ENCODE peak calls at places on chromosomes 1 and 21, in eight cellular contexts. One of them, this sample, is unnamed.

GRCh38 chr21:44415073-44416025 is 40.0 kb upstream of the LRRC3 start:
- DNase-seq in esophagus muscularis mucosa: no peak
- DNase-seq in transverse colon: no peak
- DNase-seq in bronchial epithelial cell: no peak
- DNase-seq in fibroblast of villous mesenchyme: no peak
- DNase-seq in heart left ventricle: peak; percentile 15
- DNase-seq in uterus: no peak
- DNase-seq in GM23338: no peak
- DNase-seq in this sample: no peak

GRCh38 chr21:45306832-45307571 is 19.3 kb upstream of the POFUT2 start:
- DNase-seq in esophagus muscularis mucosa: no peak
- DNase-seq in transverse colon: peak; percentile 62
- DNase-seq in bronchial epithelial cell: no peak
- DNase-seq in fibroblast of villous mesenchyme: peak; percentile 96
- DNase-seq in heart left ventricle: peak; percentile 87
- DNase-seq in uterus: peak; percentile 87
- DNase-seq in GM23338: no peak
- DNase-seq in this sample: peak; percentile 83

GRCh38 chr1:24349891-24350290 is 30.7 kb downstream of the GRHL3 start:
- DNase-seq in esophagus muscularis mucosa: no peak
- DNase-seq in transverse colon: no peak
- DNase-seq in bronchial epithelial cell: peak; percentile 87
- DNase-seq in fibroblast of villous mesenchyme: no peak
- DNase-seq in heart left ventricle: no peak
- DNase-seq in uterus: no peak
- DNase-seq in GM23338: no peak
- DNase-seq in this sample: no peak

GRCh38 chr1:201218409-201218808 is 27.8 kb downstream of the IGFN1 start:
- DNase-seq in esophagus muscularis mucosa: no peak
- DNase-seq in transverse colon: no peak
- DNase-seq in bronchial epithelial cell: no peak
- DNase-seq in fibroblast of villous mesenchyme: no peak
- DNase-seq in heart left ventricle: no peak
- DNase-seq in uterus: no peak
- DNase-seq in GM23338: no peak
- DNase-seq in this sample: no peak

GRCh38 chr1:3772027-3772714 is 378 bp upstream of the SMIM1 start:
- DNase-seq in esophagus muscularis mucosa: peak; percentile 98
- DNase-seq in transverse colon: peak; percentile 96
- DNase-seq in bronchial epithelial cell: peak; percentile 58
- DNase-seq in fibroblast of villous mesenchyme: peak; percentile 86
- DNase-seq in heart left ventricle: peak; percentile 89
- DNase-seq in uterus: peak; percentile 95
- DNase-seq in GM23338: peak; percentile 96
- DNase-seq in this sample: peak; percentile 90

GRCh38 chr1:236395780-236396664 is 1.9 kb downstream of the EDARADD start:
- DNase-seq in esophagus muscularis mucosa: no peak
- DNase-seq in transverse colon: no peak
- DNase-seq in bronchial epithelial cell: peak; percentile 35
- DNase-seq in fibroblast of villous mesenchyme: no peak
- DNase-seq in heart left ventricle: no peak
- DNase-seq in uterus: no peak
- DNase-seq in GM23338: peak; percentile 54
- DNase-seq in this sample: no peak

GRCh38 chr1:93979718-93980319 is 70.6 kb upstream of the GCLM start:
- DNase-seq in esophagus muscularis mucosa: no peak
- DNase-seq in transverse colon: peak; percentile 54
- DNase-seq in bronchial epithelial cell: peak; percentile 25
- DNase-seq in fibroblast of villous mesenchyme: peak; percentile 97
- DNase-seq in heart left ventricle: peak; percentile 30
- DNase-seq in uterus: peak; percentile 62
- DNase-seq in GM23338: no peak
- DNase-seq in this sample: no peak

GRCh38 chr1:166925791-166926483 is 49.4 kb downstream of the ILDR2 start:
- DNase-seq in esophagus muscularis mucosa: no peak
- DNase-seq in transverse colon: no peak
- DNase-seq in bronchial epithelial cell: peak; percentile 11
- DNase-seq in fibroblast of villous mesenchyme: no peak
- DNase-seq in heart left ventricle: no peak
- DNase-seq in uterus: no peak
- DNase-seq in GM23338: peak; percentile 72
- DNase-seq in this sample: peak; percentile 17

GRCh38 chr1:22296701-22297591 is 154.0 kb upstream of the WNT4 start:
- DNase-seq in esophagus muscularis mucosa: no peak
- DNase-seq in transverse colon: no peak
- DNase-seq in bronchial epithelial cell: peak; percentile 10
- DNase-seq in fibroblast of villous mesenchyme: peak; percentile 55
- DNase-seq in heart left ventricle: no peak
- DNase-seq in uterus: no peak
- DNase-seq in GM23338: no peak
- DNase-seq in this sample: no peak

DNA sequence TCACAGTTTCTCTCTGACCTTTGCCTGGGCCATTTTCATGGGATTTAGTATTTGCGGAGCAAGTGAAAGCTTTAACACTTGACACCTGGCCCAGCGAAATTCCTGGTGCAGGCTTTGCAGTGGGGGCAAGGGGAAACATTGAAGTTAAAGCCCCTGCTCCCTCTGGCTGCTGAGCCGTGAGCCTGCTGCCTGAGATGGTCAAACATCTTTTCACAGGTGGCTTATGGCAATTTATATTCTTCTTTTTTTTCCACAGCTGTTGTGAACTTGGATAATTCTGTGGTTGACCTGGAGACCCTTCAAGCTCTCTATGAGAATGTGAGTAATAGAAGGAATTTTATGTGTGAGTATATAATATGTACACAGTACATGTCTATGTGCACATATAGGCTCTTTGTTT is 202.9 kb downstream of the FMN2 start:
- DNase-seq in esophagus muscularis mucosa: no peak
- DNase-seq in transverse colon: no peak
- DNase-seq in bronchial epithelial cell: no peak
- DNase-seq in fibroblast of villous mesenchyme: no peak
- DNase-seq in heart left ventricle: no peak
- DNase-seq in uterus: no peak
- DNase-seq in GM23338: peak; percentile 79
- DNase-seq in this sample: no peak
- TF ChIP-seq CTCF in esophagus muscularis mucosa: no peak
- TF ChIP-seq CTCF in transverse colon: no peak
- TF ChIP-seq CTCF in bronchial epithelial cell: no peak
- TF ChIP-seq CTCF in fibroblast of villous mesenchyme: peak; percentile 8
- TF ChIP-seq CTCF in heart left ventricle: no peak
- TF ChIP-seq CTCF in uterus: no peak
- TF ChIP-seq CTCF in GM23338: peak; percentile 49
- TF ChIP-seq CTCF in this sample: no peak

DNA sequence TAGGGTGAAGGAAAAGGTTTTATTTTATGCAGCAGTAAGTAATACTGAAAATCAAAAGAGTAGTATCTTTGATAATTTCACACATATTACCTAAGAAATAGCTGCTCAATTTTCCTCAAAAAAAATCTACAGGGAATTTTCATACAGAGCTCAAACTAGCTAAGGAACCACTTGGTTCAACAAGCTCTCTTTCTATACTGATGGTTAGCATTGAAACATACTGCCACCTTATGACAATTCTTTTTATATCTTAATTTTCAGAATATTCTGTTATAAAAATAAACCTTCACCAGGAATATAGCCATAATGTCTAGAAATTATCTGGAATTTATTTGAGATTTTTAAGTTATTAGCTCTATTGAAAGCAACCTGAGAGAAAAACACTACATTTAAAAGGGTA is 142.1 kb downstream of the DPYD start:
- DNase-seq in esophagus muscularis mucosa: no peak
- DNase-seq in transverse colon: no peak
- DNase-seq in bronchial epithelial cell: peak; percentile 2
- DNase-seq in fibroblast of villous mesenchyme: no peak
- DNase-seq in heart left ventricle: no peak
- DNase-seq in uterus: no peak
- DNase-seq in GM23338: no peak
- DNase-seq in this sample: no peak
- TF ChIP-seq CTCF in esophagus muscularis mucosa: no peak
- TF ChIP-seq CTCF in transverse colon: no peak
- TF ChIP-seq CTCF in bronchial epithelial cell: no peak
- TF ChIP-seq CTCF in fibroblast of villous mesenchyme: no peak
- TF ChIP-seq CTCF in heart left ventricle: no peak
- TF ChIP-seq CTCF in uterus: no peak
- TF ChIP-seq CTCF in GM23338: no peak
- TF ChIP-seq CTCF in this sample: no peak

GRCh38 chr1:216721878-216722277 is 1.4 kb downstream of the ESRRG start:
- DNase-seq in esophagus muscularis mucosa: no peak
- DNase-seq in transverse colon: no peak
- DNase-seq in bronchial epithelial cell: no peak
- DNase-seq in fibroblast of villous mesenchyme: no peak
- DNase-seq in heart left ventricle: no peak
- DNase-seq in uterus: no peak
- DNase-seq in GM23338: no peak
- DNase-seq in this sample: no peak

GRCh38 chr1:216731562-216731961 is 8.3 kb upstream of the ESRRG start:
- DNase-seq in esophagus muscularis mucosa: no peak
- DNase-seq in transverse colon: no peak
- DNase-seq in bronchial epithelial cell: no peak
- DNase-seq in fibroblast of villous mesenchyme: no peak
- DNase-seq in heart left ventricle: no peak
- DNase-seq in uterus: no peak
- DNase-seq in GM23338: peak; percentile 54
- DNase-seq in this sample: no peak

GRCh38 chr1:216722841-216723240 is 388 bp downstream of the ESRRG start:
- DNase-seq in esophagus muscularis mucosa: no peak
- DNase-seq in transverse colon: no peak
- DNase-seq in bronchial epithelial cell: no peak
- DNase-seq in fibroblast of villous mesenchyme: no peak
- DNase-seq in heart left ventricle: no peak
- DNase-seq in uterus: no peak
- DNase-seq in GM23338: peak; percentile 32
- DNase-seq in this sample: no peak

GRCh38 chr1:216723274-216723780 is at the start of gene ESRRG:
- DNase-seq in esophagus muscularis mucosa: no peak
- DNase-seq in transverse colon: peak; percentile 43
- DNase-seq in bronchial epithelial cell: peak; percentile 18
- DNase-seq in fibroblast of villous mesenchyme: no peak
- DNase-seq in heart left ventricle: peak; percentile 66
- DNase-seq in uterus: no peak
- DNase-seq in GM23338: peak; percentile 91
- DNase-seq in this sample: peak; percentile 56

GRCh38 chr1:216726435-216726834 is 3.2 kb upstream of the ESRRG start:
- DNase-seq in esophagus muscularis mucosa: no peak
- DNase-seq in transverse colon: no peak
- DNase-seq in bronchial epithelial cell: no peak
- DNase-seq in fibroblast of villous mesenchyme: no peak
- DNase-seq in heart left ventricle: no peak
- DNase-seq in uterus: no peak
- DNase-seq in GM23338: no peak
- DNase-seq in this sample: no peak
- TF ChIP-seq CTCF in esophagus muscularis mucosa: no peak
- TF ChIP-seq CTCF in transverse colon: no peak
- TF ChIP-seq CTCF in bronchial epithelial cell: no peak
- TF ChIP-seq CTCF in fibroblast of villous mesenchyme: no peak
- TF ChIP-seq CTCF in heart left ventricle: no peak
- TF ChIP-seq CTCF in uterus: no peak
- TF ChIP-seq CTCF in GM23338: no peak
- TF ChIP-seq CTCF in this sample: no peak

GRCh38 chr21:14773777-14774345 is 227.7 kb upstream of the SAMSN1 start:
- DNase-seq in esophagus muscularis mucosa: no peak
- DNase-seq in transverse colon: peak; percentile 83
- DNase-seq in bronchial epithelial cell: peak; percentile 51
- DNase-seq in fibroblast of villous mesenchyme: peak; percentile 21
- DNase-seq in heart left ventricle: peak; percentile 29
- DNase-seq in uterus: peak; percentile 15
- DNase-seq in GM23338: peak; percentile 90
- DNase-seq in this sample: peak; percentile 11
- TF ChIP-seq CTCF in esophagus muscularis mucosa: peak; percentile 21
- TF ChIP-seq CTCF in transverse colon: peak; percentile 65
- TF ChIP-seq CTCF in bronchial epithelial cell: peak; percentile 70
- TF ChIP-seq CTCF in fibroblast of villous mesenchyme: peak; percentile 41
- TF ChIP-seq CTCF in heart left ventricle: peak; percentile 46
- TF ChIP-seq CTCF in uterus: peak; percentile 11
- TF ChIP-seq CTCF in GM23338: peak; percentile 78
- TF ChIP-seq CTCF in this sample: peak; percentile 50

GRCh38 chr1:243548516-243548915 is 292.7 kb downstream of the SDCCAG8 start:
- DNase-seq in esophagus muscularis mucosa: no peak
- DNase-seq in transverse colon: no peak
- DNase-seq in bronchial epithelial cell: no peak
- DNase-seq in fibroblast of villous mesenchyme: no peak
- DNase-seq in heart left ventricle: no peak
- DNase-seq in uterus: no peak
- DNase-seq in GM23338: no peak
- DNase-seq in this sample: no peak
- TF ChIP-seq CTCF in esophagus muscularis mucosa: no peak
- TF ChIP-seq CTCF in transverse colon: no peak
- TF ChIP-seq CTCF in bronchial epithelial cell: no peak
- TF ChIP-seq CTCF in fibroblast of villous mesenchyme: no peak
- TF ChIP-seq CTCF in heart left ventricle: no peak
- TF ChIP-seq CTCF in uterus: no peak
- TF ChIP-seq CTCF in GM23338: no peak
- TF ChIP-seq CTCF in this sample: no peak

GRCh38 chr21:34133802-34134201 is 60.4 kb downstream of the MRPS6 start:
- DNase-seq in esophagus muscularis mucosa: no peak
- DNase-seq in transverse colon: no peak
- DNase-seq in bronchial epithelial cell: no peak
- DNase-seq in fibroblast of villous mesenchyme: no peak
- DNase-seq in heart left ventricle: no peak
- DNase-seq in uterus: no peak
- DNase-seq in GM23338: peak; percentile 56
- DNase-seq in this sample: no peak
- TF ChIP-seq CTCF in esophagus muscularis mucosa: no peak
- TF ChIP-seq CTCF in transverse colon: no peak
- TF ChIP-seq CTCF in bronchial epithelial cell: peak; percentile 9
- TF ChIP-seq CTCF in fibroblast of villous mesenchyme: peak; percentile 49
- TF ChIP-seq CTCF in heart left ventricle: peak; percentile 20
- TF ChIP-seq CTCF in uterus: no peak
- TF ChIP-seq CTCF in GM23338: peak; percentile 60
- TF ChIP-seq CTCF in this sample: no peak

DNA sequence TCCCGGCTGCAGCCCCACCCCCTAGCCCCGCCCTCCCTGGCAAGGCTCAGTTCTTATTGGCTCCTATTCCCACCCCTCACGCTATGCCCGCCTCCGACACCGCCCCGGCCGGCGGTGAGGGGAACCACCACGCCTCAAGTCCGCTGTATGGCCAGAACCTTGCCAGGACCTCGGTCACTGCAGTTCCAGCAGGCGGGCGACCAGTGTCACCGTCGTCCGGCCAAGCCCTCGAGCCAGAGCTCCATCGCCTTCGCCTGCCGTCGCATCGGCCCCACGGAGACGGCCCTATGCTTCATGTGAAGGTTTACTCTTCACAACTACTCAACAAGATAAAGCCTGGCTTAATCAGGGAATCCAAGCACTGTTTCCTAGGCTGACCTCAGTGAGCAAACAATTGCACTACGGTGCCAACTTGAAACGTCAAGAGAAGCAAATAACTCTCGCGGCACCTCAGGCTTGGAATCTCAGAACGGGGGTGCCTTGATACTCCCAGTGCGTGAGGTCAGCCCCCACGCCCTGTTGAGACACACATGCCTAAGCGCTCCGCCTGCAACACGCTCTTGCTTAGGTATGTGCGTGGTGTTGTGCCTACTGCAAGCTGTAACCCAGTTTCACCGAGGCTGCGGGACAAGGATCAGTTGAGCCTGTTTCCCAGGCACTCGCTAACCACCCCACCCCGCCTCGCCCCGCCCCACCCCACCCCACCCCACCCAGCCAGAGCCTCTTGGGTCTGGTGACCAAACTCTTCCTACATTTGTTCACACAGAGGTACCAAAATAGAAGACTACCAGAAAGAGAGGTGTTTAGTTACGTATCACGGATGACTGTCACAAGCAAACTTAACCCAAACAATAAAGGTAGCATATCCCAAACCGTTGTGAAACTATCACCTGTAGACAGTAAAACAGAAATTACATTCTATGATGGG is 498 bp upstream of the DENND2C start:
- DNase-seq in esophagus muscularis mucosa: peak; percentile 98
- DNase-seq in transverse colon: peak; percentile 96
- DNase-seq in bronchial epithelial cell: peak; percentile 98
- DNase-seq in fibroblast of villous mesenchyme: peak; percentile 83
- DNase-seq in heart left ventricle: peak; percentile 95
- DNase-seq in uterus: peak; percentile 94
- DNase-seq in GM23338: peak; percentile 95
- DNase-seq in this sample: peak; percentile 96
- TF ChIP-seq CTCF in esophagus muscularis mucosa: no peak
- TF ChIP-seq CTCF in transverse colon: peak; percentile 39
- TF ChIP-seq CTCF in bronchial epithelial cell: no peak
- TF ChIP-seq CTCF in fibroblast of villous mesenchyme: peak; percentile 4
- TF ChIP-seq CTCF in heart left ventricle: peak; percentile 35
- TF ChIP-seq CTCF in uterus: peak; percentile 36
- TF ChIP-seq CTCF in GM23338: no peak
- TF ChIP-seq CTCF in this sample: peak; percentile 33

This sample was measured in heart right ventricle.